ENCODE peak calls at places on chromosomes 5 and 9, in eight cellular contexts. S is cardiac muscle cell, Q is fibroblast of lung, B is PC-3, V is right lobe of liver, N is BE2C, P is stomach, J is heart left ventricle. L is an unnamed sample. For H3K4me1, the result is how much of the 10 kb centered on the place peaks cover.

GRCh38 chr5:56637321-56637920 is 177.9 kb upstream of the MAP3K1 start:
- DNase-seq in S (peak), Q (no peak), B (peak), V (no peak), N (no peak), P (no peak), J (no peak), L (no peak)

GRCh38 chr5:172149073-172149472 is 39.0 kb downstream of the STK10 start:
- DNase-seq in S (peak), Q (peak), B (no peak), V (no peak), N (no peak), P (no peak), J (no peak), L (no peak)

GRCh38 chr9:81650836-81651545 is 38.4 kb downstream of the TLE1 start:
- DNase-seq in S (no peak), Q (no peak), B (no peak), V (no peak), N (no peak), P (no peak), J (no peak), L (no peak)

GRCh38 chr9:127754761-127755557 is 19.9 kb upstream of the TOR2A start:
- DNase-seq in S (no peak), Q (no peak), B (no peak), V (no peak), N (peak), P (no peak), J (no peak), L (no peak)

GRCh38 chr9:88460583-88461332 is 72.5 kb downstream of the SPIN1 start:
- DNase-seq in S (no peak), Q (no peak), B (peak), V (no peak), N (no peak), P (no peak), J (no peak), L (no peak)

GRCh38 chr9:120482424-120483186 is 97.4 kb downstream of the CDK5RAP2 start:
- DNase-seq in S (no peak), Q (no peak), B (no peak), V (no peak), N (peak), P (no peak), J (peak), L (peak)

GRCh38 chr5:135980650-135981049 is 25.9 kb upstream of the LECT2 start:
- DNase-seq in S (no peak), Q (peak), B (no peak), V (no peak), N (no peak), P (no peak), J (no peak), L (no peak)

GRCh38 chr9:22124263-22125011 is 115.3 kb upstream of the CDKN2B start:
- DNase-seq in S (no peak), Q (peak), B (peak), V (no peak), N (no peak), P (peak), J (no peak), L (no peak)

GRCh38 chr5:2141254-2142000 is 258.7 kb upstream of the IRX4 start:
- DNase-seq in S (no peak), Q (no peak), B (no peak), V (no peak), N (no peak), P (no peak), J (no peak), L (no peak)

GRCh38 chr9:109250311-109250741 is 70.5 kb downstream of the EPB41L4B start:
- DNase-seq in S (no peak), Q (no peak), B (peak), V (no peak), N (no peak), P (no peak), J (no peak), L (no peak)

GRCh38 chr9:126809068-126809467 is 4.2 kb downstream of the ZBTB43 start:
- DNase-seq in S (peak), Q (peak), B (peak), V (no peak), N (no peak), P (no peak), J (no peak), L (no peak)

GRCh38 chr5:41925555-41925946 is 470 bp downstream of the FBXO4 start:
- DNase-seq in S (peak), Q (peak), B (peak), V (no peak), N (no peak), P (peak), J (peak), L (peak)

GRCh38 chr9:68804911-68805889 is 100.2 kb downstream of the PIP5K1B start:
- DNase-seq in S (no peak), Q (no peak), B (no peak), V (no peak), N (no peak), P (no peak), J (peak), L (peak)

GRCh38 chr9:109817846-109818472 is 38.0 kb downstream of the PALM2AKAP2 start:
- DNase-seq in S (peak), Q (peak), B (peak), V (no peak), N (peak), P (peak), J (peak), L (no peak)

GRCh38 chr9:115133649-115134048 is 15.7 kb upstream of the TNC start:
- DNase-seq in S (peak), Q (peak), B (no peak), V (no peak), N (no peak), P (no peak), J (no peak), L (no peak)

GRCh38 chr5:57174128-57174849 is 430 bp downstream of the GPBP1 start:
- DNase-seq in S (peak), Q (peak), B (peak), V (no peak), N (no peak), P (peak), J (no peak), L (peak)

GRCh38 chr5:122858451-122858850 is 13.0 kb downstream of the SNX24 start:
- DNase-seq in S (peak), Q (no peak), B (peak), V (no peak), N (peak), P (no peak), J (no peak), L (no peak)

GRCh38 chr5:81815318-81815717 is 64.4 kb upstream of the SSBP2 start:
- DNase-seq in S (no peak), Q (no peak), B (no peak), V (no peak), N (no peak), P (no peak), J (no peak), L (no peak)

GRCh38 chr5:132455614-132456115 is 34.9 kb downstream of the IRF1 start:
- DNase-seq in S (no peak), Q (no peak), B (no peak), V (no peak), N (no peak), P (no peak), J (no peak), L (no peak)

GRCh38 chr5:40680741-40681350 is 1.1 kb downstream of the PTGER4 start:
- DNase-seq in S (no peak), Q (peak), B (no peak), V (peak), N (no peak), P (no peak), J (no peak), L (no peak)

GRCh38 chr5:159751459-159751858 is 164.8 kb upstream of the ADRA1B start:
- DNase-seq in S (no peak), Q (no peak), B (no peak), V (no peak), N (no peak), P (no peak), J (no peak), L (no peak)

GRCh38 chr5:74199436-74200210 is 440.9 kb downstream of the ENC1 start:
- DNase-seq in S (peak), Q (no peak), B (peak), V (no peak), N (no peak), P (no peak), J (no peak), L (no peak)

GRCh38 chr5:159463590-159464321 is 133.5 kb upstream of the IL12B start:
- DNase-seq in S (peak), Q (no peak), B (peak), V (no peak), N (no peak), P (no peak), J (no peak), L (no peak)

DNA sequence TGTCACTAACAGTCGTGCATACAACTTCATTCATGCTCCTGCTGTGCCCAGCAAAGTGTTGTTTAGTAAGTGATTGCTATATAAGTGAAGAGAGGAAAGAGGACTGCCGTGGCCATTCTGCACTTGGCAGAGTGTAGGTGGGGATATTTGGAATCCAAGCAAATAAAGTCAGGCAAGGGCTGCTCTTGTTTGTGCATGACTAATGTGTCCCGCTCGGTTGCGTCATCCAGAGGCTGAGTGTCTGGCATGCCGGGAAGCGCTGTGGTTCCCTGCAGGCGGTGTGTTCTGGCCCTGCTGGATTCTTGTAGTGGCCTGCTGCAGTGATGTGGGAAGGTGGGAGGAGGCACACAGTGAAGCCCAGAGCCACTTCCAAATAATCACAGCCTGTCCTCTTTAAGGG is 136.9 kb upstream of the ANKH start:
- DNase-seq in S (peak), Q (peak), B (peak), V (peak), N (peak), P (peak), J (peak), L (peak)
- TF ChIP-seq CTCF in S (no peak), Q (peak), B (no peak), V (no peak), N (no peak), P (no peak), J (no peak), L (no peak)

DNA sequence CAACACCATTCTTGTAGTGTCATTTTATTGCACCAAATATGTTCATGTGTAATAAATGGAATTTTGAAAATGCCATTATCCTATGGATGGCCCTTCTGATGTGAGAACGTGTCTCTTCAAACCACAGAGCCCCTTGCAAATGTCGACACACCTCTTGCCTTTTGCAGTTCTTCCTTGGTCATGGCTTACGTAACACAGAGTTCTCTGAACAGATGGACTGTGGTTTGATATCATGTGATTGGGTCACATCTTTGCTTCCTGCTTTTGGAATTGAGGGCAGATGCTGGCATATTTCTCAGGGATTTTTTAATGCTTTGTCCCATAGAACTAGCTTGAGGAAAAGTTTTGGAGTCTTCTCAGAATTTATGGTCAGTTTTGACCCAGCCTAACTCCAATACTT is 4.6 kb downstream of the TGFBR1 start:
- DNase-seq in S (peak), Q (peak), B (no peak), V (no peak), N (no peak), P (no peak), J (no peak), L (no peak)
- H3K4me1 ChIP-seq in S (under half), Q (under half), B (under half), V (under half), N (under half), P (half or more), J (half or more), L (half or more)

GRCh38 chr5:142063376-142063775 is 45.2 kb upstream of the NDFIP1 start:
- DNase-seq in S (no peak), Q (no peak), B (no peak), V (no peak), N (no peak), P (no peak), J (no peak), L (no peak)
- H3K4me3 ChIP-seq in S (no peak), Q (no peak), B (no peak), V (no peak), N (peak), P (no peak), J (peak), L (peak)

GRCh38 chr5:146903789-146904188 is 25.2 kb upstream of the PPP2R2B start:
- DNase-seq in S (no peak), Q (no peak), B (peak), V (no peak), N (no peak), P (no peak), J (no peak), L (no peak)

GRCh38 chr5:146910239-146910638 is 31.7 kb upstream of the PPP2R2B start:
- DNase-seq in S (no peak), Q (no peak), B (no peak), V (no peak), N (no peak), P (no peak), J (no peak), L (no peak)

GRCh38 chr5:146904890-146905289 is 26.3 kb upstream of the PPP2R2B start:
- DNase-seq in S (no peak), Q (no peak), B (no peak), V (no peak), N (no peak), P (no peak), J (no peak), L (no peak)

GRCh38 chr5:146909496-146910068 is 31.0 kb upstream of the PPP2R2B start:
- DNase-seq in S (no peak), Q (no peak), B (no peak), V (no peak), N (peak), P (no peak), J (no peak), L (no peak)

GRCh38 chr5:146906803-146907202 is 28.2 kb upstream of the PPP2R2B start:
- DNase-seq in S (peak), Q (no peak), B (no peak), V (no peak), N (peak), P (no peak), J (no peak), L (no peak)
- TF ChIP-seq CTCF in S (no peak), Q (no peak), B (peak), V (no peak), N (peak), P (no peak), J (no peak), L (no peak)

DNA sequence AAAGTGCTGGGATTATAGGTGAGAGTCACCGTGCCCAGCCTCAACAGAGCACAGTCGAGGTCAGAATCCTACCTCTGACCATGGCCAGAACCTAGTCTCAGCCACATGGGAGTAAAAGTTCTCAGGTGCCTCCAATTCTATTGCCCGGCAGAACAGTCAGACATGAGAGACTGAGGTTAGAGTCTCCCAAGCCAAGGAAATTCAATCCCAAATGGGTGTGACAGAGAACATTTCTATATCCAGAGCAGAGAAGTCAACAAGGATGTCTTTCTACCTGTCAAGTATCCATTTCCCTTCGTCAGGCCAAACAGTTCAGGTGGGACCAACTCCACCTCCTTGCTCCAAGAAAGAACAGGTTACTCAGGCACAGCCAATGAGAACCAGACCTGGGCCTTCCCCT is 10.5 kb downstream of the ANXA6 start:
- DNase-seq in S (no peak), Q (no peak), B (no peak), V (no peak), N (no peak), P (no peak), J (no peak), L (no peak)
- H3K4me1 ChIP-seq in S (half or more), Q (under half), B (under half), V (under half), N (under half), P (half or more), J (half or more), L (half or more)

GRCh38 chr5:173517648-173518047 is 98.8 kb downstream of the BOD1 start:
- DNase-seq in S (no peak), Q (no peak), B (no peak), V (no peak), N (no peak), P (no peak), J (no peak), L (no peak)

GRCh38 chr5:173518856-173519255 is 97.6 kb downstream of the BOD1 start:
- DNase-seq in S (no peak), Q (no peak), B (no peak), V (no peak), N (no peak), P (no peak), J (no peak), L (no peak)

GRCh38 chr5:173523388-173523787 is 93.1 kb downstream of the BOD1 start:
- DNase-seq in S (no peak), Q (no peak), B (no peak), V (no peak), N (peak), P (no peak), J (no peak), L (no peak)

GRCh38 chr5:173524136-173524535 is 92.3 kb downstream of the BOD1 start:
- DNase-seq in S (no peak), Q (no peak), B (no peak), V (no peak), N (no peak), P (no peak), J (no peak), L (no peak)

DNA sequence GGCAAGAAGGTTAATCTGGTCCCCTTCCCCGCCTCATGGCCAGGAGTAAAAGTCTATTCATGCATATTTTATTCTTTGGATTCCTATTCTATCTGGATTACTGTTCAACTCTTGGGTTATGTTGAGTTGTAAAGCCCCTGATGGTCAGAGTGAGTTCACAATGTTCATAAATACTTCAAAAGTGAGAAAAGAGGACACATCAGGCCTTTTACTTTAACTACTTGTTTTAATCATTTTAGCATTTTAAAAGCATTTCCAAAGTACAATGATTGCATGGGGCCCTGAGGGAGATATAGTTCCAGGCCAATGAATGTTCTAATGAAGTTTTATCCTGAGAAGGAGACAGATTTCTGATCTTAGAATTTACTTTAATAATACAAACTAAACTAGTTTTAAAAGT is 93.9 kb downstream of the BOD1 start:
- DNase-seq in S (no peak), Q (no peak), B (no peak), V (no peak), N (no peak), P (no peak), J (no peak), L (no peak)
- H3K4me3 ChIP-seq in S (no peak), Q (no peak), B (no peak), V (no peak), N (no peak), P (no peak), J (no peak), L (no peak)

GRCh38 chr9:133349965-133350624 is 2.1 kb downstream of the RPL7A start:
- DNase-seq in S (no peak), Q (no peak), B (no peak), V (peak), N (no peak), P (no peak), J (no peak), L (no peak)

GRCh38 chr9:133348763-133349573 is 950 bp downstream of the RPL7A start:
- DNase-seq in S (no peak), Q (no peak), B (no peak), V (no peak), N (no peak), P (no peak), J (no peak), L (no peak)

GRCh38 chr9:133346021-133346713 is 1.8 kb downstream of the MED22 start:
- DNase-seq in S (no peak), Q (no peak), B (no peak), V (peak), N (no peak), P (no peak), J (no peak), L (no peak)

GRCh38 chr9:133347515-133347984 is 381 bp downstream of the MED22 start:
- DNase-seq in S (no peak), Q (no peak), B (peak), V (peak), N (peak), P (no peak), J (peak), L (peak)

DNA sequence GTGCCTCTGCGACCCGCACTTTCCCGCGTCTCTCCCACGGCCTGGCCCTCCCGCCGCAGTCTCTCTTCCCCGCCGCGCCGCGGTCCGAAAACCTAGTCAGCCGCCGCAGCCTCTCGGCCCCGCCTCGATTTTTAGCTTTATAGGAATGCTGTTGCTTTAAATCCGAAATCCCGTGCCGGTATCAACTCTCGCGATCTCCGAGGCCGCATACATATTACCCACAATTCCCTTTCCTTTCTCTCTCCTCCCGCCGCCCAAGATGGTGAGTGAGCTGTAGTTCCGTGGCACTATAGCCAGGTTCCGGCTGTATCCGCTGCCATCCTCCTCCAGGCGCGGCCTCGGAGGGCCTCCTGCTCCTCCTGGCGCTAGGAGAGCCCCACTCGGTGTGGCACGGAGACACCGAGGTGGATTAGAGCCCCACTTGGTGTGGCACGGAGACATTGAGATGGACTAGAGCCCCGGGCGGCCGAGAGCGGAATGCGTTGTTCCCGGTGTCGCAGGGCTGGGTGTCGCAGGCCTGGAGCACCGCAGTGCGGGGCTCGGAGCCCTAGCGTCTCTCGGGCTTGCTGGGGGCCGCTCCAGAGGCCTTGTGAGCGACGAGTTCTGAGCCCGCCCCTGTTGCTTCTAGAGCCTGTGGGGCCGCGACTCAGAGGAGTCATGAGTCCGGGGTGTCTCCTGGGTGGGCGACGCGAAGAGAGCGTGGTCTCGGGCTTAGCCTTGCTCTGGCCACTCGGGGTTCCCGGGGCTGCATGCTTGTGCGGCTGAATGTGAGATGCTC is at the start of the genes MED22 and RPL7A:
- DNase-seq in S (peak), Q (peak), B (peak), V (peak), N (peak), P (peak), J (peak), L (peak)
- TF ChIP-seq CTCF in S (no peak), Q (no peak), B (no peak), V (no peak), N (peak), P (no peak), J (no peak), L (peak)

L was measured in left ventricle myocardium inferior.